ENCODE peak calls at places on chromosomes 7 and 10, in seven cellular contexts. D, M, Y, G, U, S and T are unnamed samples.

GRCh38 chr10:16967866-16968721 is 150.9 kb upstream of the RSU1 start:
- DNase-seq in D (peak; percentile 48), M (no peak), Y (no peak), G (no peak), U (no peak), S (peak; percentile 34), T (no peak)

GRCh38 chr10:43197834-43198681 is 59.8 kb downstream of the CSGALNACT2 start:
- DNase-seq in D (no peak), M (no peak), Y (no peak), G (no peak), U (no peak), S (peak; percentile 45), T (peak; percentile 48)

GRCh38 chr10:45374451-45375052 is 536 bp downstream of the ALOX5 start:
- DNase-seq in D (no peak), M (no peak), Y (no peak), G (no peak), U (peak; percentile 46), S (no peak), T (peak; percentile 55)

GRCh38 chr7:17274551-17275245 is 23.8 kb upstream of the AHR start:
- DNase-seq in D (no peak), M (no peak), Y (no peak), G (no peak), U (no peak), S (no peak), T (no peak)

GRCh38 chr7:114229251-114229650 is 185.4 kb upstream of the FOXP2 start:
- DNase-seq in D (no peak), M (no peak), Y (no peak), G (no peak), U (no peak), S (no peak), T (no peak)

GRCh38 chr7:94584113-94584512 is 71.8 kb downstream of the SGCE start:
- DNase-seq in D (no peak), M (no peak), Y (no peak), G (no peak), U (no peak), S (no peak), T (no peak)

GRCh38 chr7:3103614-3104399 is 60.1 kb upstream of the CARD11 start:
- DNase-seq in D (no peak), M (no peak), Y (no peak), G (no peak), U (no peak), S (no peak), T (no peak)

GRCh38 chr7:80705164-80705781 is 66.8 kb downstream of the CD36 start:
- DNase-seq in D (no peak), M (no peak), Y (no peak), G (no peak), U (no peak), S (no peak), T (no peak)

GRCh38 chr7:25259487-25260243 is 31.4 kb upstream of the NPVF start:
- DNase-seq in D (peak; percentile 33), M (peak; percentile 42), Y (peak; percentile 81), G (peak; percentile 47), U (peak; percentile 78), S (peak; percentile 64), T (peak; percentile 93)

GRCh38 chr7:110831450-110831849 is 259.5 kb upstream of the LRRN3 start:
- DNase-seq in D (no peak), M (no peak), Y (peak; percentile 71), G (no peak), U (no peak), S (no peak), T (no peak)

GRCh38 chr10:1499344-1499957 is 237.9 kb downstream of the ADARB2 start:
- DNase-seq in D (no peak), M (no peak), Y (no peak), G (no peak), U (no peak), S (no peak), T (no peak)

GRCh38 chr10:133131053-133131452 is 29.0 kb upstream of the KNDC1 start:
- DNase-seq in D (no peak), M (no peak), Y (no peak), G (no peak), U (peak; percentile 39), S (no peak), T (no peak)

GRCh38 chr10:88926484-88927249 is 25.9 kb downstream of the ACTA2 start:
- DNase-seq in D (peak; percentile 42), M (no peak), Y (no peak), G (no peak), U (no peak), S (no peak), T (no peak)

GRCh38 chr7:112331495-112331894 is 118.8 kb upstream of the IFRD1 start:
- DNase-seq in D (no peak), M (no peak), Y (no peak), G (no peak), U (no peak), S (no peak), T (no peak)

GRCh38 chr10:83983578-83984255 is 155.6 kb upstream of the GHITM start:
- DNase-seq in D (peak; percentile 28), M (no peak), Y (no peak), G (no peak), U (peak; percentile 59), S (peak; percentile 35), T (no peak)

GRCh38 chr10:118911361-118911760 is 118.2 kb upstream of the NANOS1 start:
- DNase-seq in D (peak; percentile 34), M (no peak), Y (no peak), G (no peak), U (no peak), S (no peak), T (no peak)

GRCh38 chr10:101566333-101567164 is 21.5 kb downstream of the POLL start:
- DNase-seq in D (no peak), M (no peak), Y (no peak), G (no peak), U (no peak), S (peak; percentile 62), T (peak; percentile 28)

GRCh38 chr10:11636761-11637166 is 25.3 kb upstream of the USP6NL start:
- DNase-seq in D (no peak), M (no peak), Y (no peak), G (no peak), U (no peak), S (no peak), T (no peak)

GRCh38 chr10:126104767-126105166 is 208.4 kb downstream of the FANK1 start:
- DNase-seq in D (no peak), M (no peak), Y (no peak), G (no peak), U (no peak), S (no peak), T (no peak)

GRCh38 chr7:134701272-134701671 is 54.6 kb downstream of the BPGM start:
- DNase-seq in D (no peak), M (no peak), Y (peak; percentile 27), G (no peak), U (no peak), S (no peak), T (peak; percentile 72)

GRCh38 chr7:22192778-22193177 is 164.2 kb downstream of the RAPGEF5 start:
- DNase-seq in D (no peak), M (no peak), Y (no peak), G (no peak), U (no peak), S (no peak), T (no peak)

GRCh38 chr7:102472126-102473041 is 6.3 kb downstream of the POLR2J start:
- DNase-seq in D (no peak), M (no peak), Y (peak; percentile 3), G (no peak), U (no peak), S (no peak), T (no peak)

GRCh38 chr10:11178606-11179221 is 161.0 kb downstream of the CELF2 start:
- DNase-seq in D (no peak), M (peak; percentile 84), Y (peak; percentile 98), G (peak; percentile 71), U (no peak), S (no peak), T (peak; percentile 92)

GRCh38 chr7:100685631-100686145 is 8.4 kb downstream of the GIGYF1 start:
- DNase-seq in D (no peak), M (no peak), Y (no peak), G (no peak), U (no peak), S (no peak), T (no peak)

GRCh38 chr10:79390551-79391229 is 43.4 kb downstream of the PPIF start:
- DNase-seq in D (no peak), M (no peak), Y (no peak), G (no peak), U (peak; percentile 44), S (no peak), T (peak; percentile 5)

GRCh38 chr7:27149817-27150567 is 2.4 kb downstream of the HOXA3 start:
- DNase-seq in D (no peak), M (no peak), Y (no peak), G (no peak), U (peak; percentile 43), S (peak; percentile 23), T (peak; percentile 59)

GRCh38 chr7:115634633-115635032 is 395.9 kb downstream of the TFEC start:
- DNase-seq in D (no peak), M (no peak), Y (no peak), G (no peak), U (no peak), S (no peak), T (no peak)

GRCh38 chr7:144378651-144379050 is 23.4 kb downstream of the ARHGEF5 start:
- DNase-seq in D (no peak), M (no peak), Y (no peak), G (no peak), U (no peak), S (no peak), T (no peak)

GRCh38 chr7:27176343-27176731 is 2.2 kb upstream of the HOXA10 start:
- DNase-seq in D (no peak), M (no peak), Y (no peak), G (no peak), U (no peak), S (peak; percentile 6), T (no peak)

GRCh38 chr7:128755816-128756476 is 16.8 kb downstream of the CALU start:
- DNase-seq in D (peak; percentile 80), M (no peak), Y (no peak), G (no peak), U (peak; percentile 44), S (no peak), T (no peak)

GRCh38 chr7:46533946-46534345 is 612.9 kb upstream of the IGFBP3 start:
- DNase-seq in D (no peak), M (no peak), Y (no peak), G (no peak), U (no peak), S (no peak), T (no peak)

GRCh38 chr7:67438174-67438837 is 441.7 kb downstream of the TYW1 start:
- DNase-seq in D (no peak), M (no peak), Y (no peak), G (no peak), U (no peak), S (no peak), T (peak; percentile 48)